ENCODE peak calls at places on chromosome X, in five cellular contexts. C, L, H, A and R are unnamed samples.

GRCh38 chrX:1554469-1555210 is 17.7 kb upstream of the P2RY8 start:
- DNase-seq in A (no peak), H (no peak), L (no peak), C (no peak), R (no peak)

GRCh38 chrX:49932786-49933185 is 10.4 kb downstream of the CLCN5 start:
- DNase-seq in C (no peak), L (no peak), H (no peak), A (no peak), R (no peak)

GRCh38 chrX:136768469-136769084 is 12.2 kb downstream of the ARHGEF6 start:
- DNase-seq in H (peak), A (no peak), L (peak), C (peak), R (no peak)

GRCh38 chrX:72016881-72017783 is 106.5 kb downstream of the NHSL2 start:
- DNase-seq in L (no peak), C (no peak), A (no peak), H (no peak), R (no peak)

GRCh38 chrX:108091878-108092291 is 307 bp downstream of the ATG4A start:
- DNase-seq in A (no peak), L (peak), C (no peak), H (no peak), R (no peak)

GRCh38 chrX:68307767-68308166 is 125.5 kb downstream of the OPHN1 start:
- DNase-seq in H (no peak), C (no peak), A (no peak), L (peak), R (no peak)

GRCh38 chrX:74343970-74344622 is 40.1 kb downstream of the ZCCHC13 start:
- DNase-seq in A (peak), C (peak), H (peak), L (peak), R (peak)

GRCh38 chrX:41923925-41924693 is 755 bp upstream of the CASK start:
- DNase-seq in A (no peak), L (peak), C (no peak), H (peak), R (no peak)

GRCh38 chrX:111869639-111870034 is 6.3 kb upstream of the TRPC5OS start:
- DNase-seq in A (peak), H (peak), C (peak), L (peak), R (no peak)

GRCh38 chrX:74923942-74924448 is 1.3 kb downstream of the NEXMIF start:
- DNase-seq in A (no peak), C (no peak), H (no peak), L (no peak), R (no peak)

GRCh38 chrX:111447298-111447697 is 35.3 kb upstream of the DCX start:
- DNase-seq in L (peak), A (no peak), C (no peak), H (peak), R (peak)

GRCh38 chrX:12843668-12844279 is 23.1 kb upstream of the TLR7 start:
- DNase-seq in L (no peak), H (no peak), A (peak), C (no peak), R (peak)

GRCh38 chrX:77668391-77669237 is 117.4 kb downstream of the ATRX start:
- DNase-seq in H (peak), C (no peak), L (no peak), A (no peak), R (peak)

DNA sequence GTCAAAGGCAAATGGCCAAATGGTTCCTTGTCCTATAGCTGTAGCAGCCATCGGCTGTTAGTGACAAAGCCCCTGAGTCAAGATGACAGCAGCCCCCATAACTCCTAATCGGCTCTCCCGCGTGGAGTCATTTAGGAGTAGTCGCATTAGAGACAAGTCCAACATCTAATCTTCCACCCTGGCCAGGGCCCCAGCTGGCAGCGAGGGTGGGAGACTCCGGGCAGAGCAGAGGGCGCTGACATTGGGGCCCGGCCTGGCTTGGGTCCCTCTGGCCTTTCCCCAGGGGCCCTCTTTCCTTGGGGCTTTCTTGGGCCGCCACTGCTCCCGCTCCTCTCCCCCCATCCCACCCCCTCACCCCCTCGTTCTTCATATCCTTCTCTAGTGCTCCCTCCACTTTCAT is 3.8 kb upstream of the OPN1LW start:
- DNase-seq in H (no peak), L (no peak), C (no peak), A (no peak), R (no peak)
- TF ChIP-seq EZH2 in H (no peak), L (no peak), C (no peak), A (no peak), R (no peak)

DNA sequence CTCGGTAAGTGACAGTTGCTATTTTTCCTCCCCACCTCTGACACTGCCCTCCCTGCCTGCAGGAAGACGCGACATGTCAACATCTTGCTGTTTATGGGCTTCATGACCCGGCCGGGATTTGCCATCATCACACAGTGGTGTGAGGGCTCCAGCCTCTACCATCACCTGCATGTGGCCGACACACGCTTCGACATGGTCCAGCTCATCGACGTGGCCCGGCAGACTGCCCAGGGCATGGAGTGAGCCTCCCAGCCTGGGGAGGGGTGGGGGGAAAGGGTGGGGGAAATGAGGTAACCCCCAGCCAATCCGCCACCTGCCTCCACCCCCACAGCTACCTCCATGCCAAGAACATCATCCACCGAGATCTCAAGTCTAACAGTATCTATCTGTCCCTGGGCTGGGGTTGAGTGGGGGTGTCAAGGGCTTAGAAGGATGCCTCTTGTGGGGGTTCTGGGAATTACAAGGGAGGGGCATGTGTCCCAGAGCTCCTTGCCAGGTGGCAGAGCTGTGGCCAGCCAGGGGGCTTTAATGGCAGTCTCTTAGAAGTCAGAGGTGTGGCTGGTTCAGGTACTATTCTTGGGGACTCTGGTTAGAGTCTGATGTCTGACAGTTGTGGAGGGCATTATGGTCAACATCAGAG is 7.8 kb downstream of the ARAF start:
- DNase-seq in H (peak), L (no peak), C (no peak), A (no peak), R (peak)
- TF ChIP-seq YY1 in H (no peak), L (no peak), C (no peak), A (no peak), R (no peak)

GRCh38 chrX:23332101-23332887 is 2.4 kb upstream of the PTCHD1 start:
- DNase-seq in C (no peak), L (no peak), A (no peak), H (no peak), R (no peak)

GRCh38 chrX:23333842-23334535 is 660 bp upstream of the PTCHD1 start:
- DNase-seq in L (no peak), H (no peak), C (no peak), A (no peak), R (no peak)

GRCh38 chrX:23331701-23332100 is 2.9 kb upstream of the PTCHD1 start:
- DNase-seq in C (no peak), L (no peak), H (no peak), A (no peak), R (no peak)

GRCh38 chrX:23334536-23334870 is at the start of gene PTCHD1:
- DNase-seq in L (no peak), C (no peak), A (no peak), H (no peak), R (no peak)

GRCh38 chrX:23332888-23333821 is 1.5 kb upstream of the PTCHD1 start:
- DNase-seq in L (no peak), H (no peak), C (no peak), A (no peak), R (no peak)
- TF ChIP-seq EZH2 in L (no peak), H (no peak), C (no peak), A (no peak), R (no peak)

DNA sequence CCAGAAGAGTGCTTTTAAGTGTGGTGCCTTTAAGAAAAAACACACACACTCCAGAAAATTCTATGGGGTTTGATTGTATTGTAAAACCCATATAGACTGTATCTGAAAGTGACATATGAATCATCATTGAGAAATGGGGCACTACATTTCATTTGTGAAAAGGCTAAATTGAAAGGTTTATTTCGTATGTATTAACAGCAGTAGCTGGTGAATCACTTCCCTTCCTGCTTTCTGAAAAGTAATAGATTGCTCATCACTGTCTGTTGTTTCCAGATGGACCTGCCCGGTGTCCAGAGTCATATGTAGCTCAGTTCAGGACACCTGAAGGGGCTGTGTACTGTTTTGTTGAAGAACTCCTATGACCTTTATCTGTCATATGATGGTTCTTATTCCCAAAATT is 28.1 kb upstream of the HPRT1 start:
- DNase-seq in A (no peak), L (no peak), H (no peak), C (no peak), R (no peak)
- TF ChIP-seq YY1 in A (no peak), L (no peak), H (no peak), C (no peak), R (no peak)

GRCh38 chrX:17654116-17654515 is 83.2 kb upstream of the SCML1 start:
- DNase-seq in A (no peak), C (no peak), L (no peak), H (no peak), R (no peak)

GRCh38 chrX:17656556-17656955 is 80.7 kb upstream of the SCML1 start:
- DNase-seq in H (no peak), L (no peak), A (no peak), C (no peak), R (no peak)

GRCh38 chrX:17655232-17656034 is 81.9 kb upstream of the SCML1 start:
- DNase-seq in A (no peak), C (no peak), H (no peak), L (no peak), R (no peak)

DNA sequence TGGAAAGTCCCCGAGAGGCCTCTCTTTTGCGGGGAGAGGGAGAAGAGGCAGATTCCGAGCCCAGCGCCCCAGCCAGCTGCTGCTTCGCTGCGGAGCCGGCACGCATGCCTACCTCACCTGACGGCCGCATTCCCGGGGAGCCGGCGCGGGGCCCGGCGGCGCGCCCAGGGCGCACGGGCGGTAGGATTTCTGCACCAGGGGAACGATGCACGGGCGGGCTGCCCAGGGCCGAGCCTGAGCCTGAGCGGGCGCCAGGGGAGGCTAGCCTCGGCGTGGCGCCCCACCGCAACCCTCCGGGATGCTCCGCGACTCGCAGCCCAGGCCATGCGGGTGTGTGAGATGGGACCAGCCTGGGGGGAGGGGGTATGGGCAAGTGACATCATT is 81.3 kb upstream of the SCML1 start:
- DNase-seq in C (no peak), L (no peak), A (no peak), H (no peak), R (no peak)
- TF ChIP-seq EZH2 in C (no peak), L (no peak), A (no peak), H (no peak), R (no peak)

GRCh38 chrX:65537229-65537628 is 2.6 kb upstream of the LAS1L start:
- DNase-seq in A (no peak), C (no peak), L (no peak), H (no peak), R (no peak)
- TF ChIP-seq YY1 in A (no peak), C (no peak), L (no peak), H (no peak), R (no peak)

GRCh38 chrX:135099493-135099783 is 20.9 kb downstream of the ETDB start:
- DNase-seq in C (no peak), L (no peak), H (no peak), A (no peak), R (no peak)
- TF ChIP-seq EZH2 in C (no peak), L (no peak), H (no peak), A (no peak), R (no peak)

GRCh38 chrX:100864967-100865366 is 9.2 kb downstream of the NOX1 start:
- DNase-seq in H (no peak), C (no peak), A (no peak), L (no peak), R (no peak)

GRCh38 chrX:100868273-100868672 is 5.9 kb downstream of the NOX1 start:
- DNase-seq in L (no peak), H (no peak), C (no peak), A (no peak), R (no peak)

GRCh38 chrX:100863326-100863854 is 10.8 kb downstream of the NOX1 start:
- DNase-seq in L (no peak), A (no peak), C (no peak), H (no peak), R (no peak)
- TF ChIP-seq YY1 in L (no peak), A (no peak), C (no peak), H (no peak), R (no peak)

GRCh38 chrX:106730385-106730784 is 3.9 kb downstream of the RNF128 start:
- DNase-seq in H (no peak), C (no peak), A (no peak), L (no peak), R (peak)

GRCh38 chrX:106728337-106728736 is 1.8 kb downstream of the RNF128 start:
- DNase-seq in H (no peak), C (no peak), L (no peak), A (no peak), R (no peak)

GRCh38 chrX:106731590-106731989 is 5.1 kb downstream of the RNF128 start:
- DNase-seq in L (no peak), C (no peak), A (no peak), H (no peak), R (no peak)

GRCh38 chrX:106726485-106727437 is at the start of gene RNF128:
- DNase-seq in C (peak), L (peak), A (no peak), H (no peak), R (peak)
- TF ChIP-seq EZH2 in C (peak), L (no peak), A (no peak), H (no peak), R (no peak)

DNA sequence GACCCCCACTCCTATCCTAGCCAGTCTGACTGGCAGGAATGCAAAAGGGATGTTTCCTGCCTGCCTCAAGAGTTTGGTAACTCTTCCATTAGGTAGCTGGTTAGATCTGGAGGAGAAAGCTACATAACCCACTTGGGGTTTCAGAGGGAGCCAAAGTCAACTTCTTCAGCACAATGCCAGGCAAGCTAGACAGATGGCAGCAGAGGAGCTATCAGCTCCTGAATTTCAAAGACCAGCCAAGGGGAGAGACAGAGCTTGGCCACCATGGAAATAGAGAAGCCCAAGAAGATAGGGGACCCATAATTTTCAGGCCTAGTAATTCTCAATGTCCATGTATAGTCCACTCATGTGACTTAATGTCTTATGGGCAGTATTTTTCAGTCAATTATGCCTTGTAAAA is 56.4 kb downstream of the PGRMC1 start:
- DNase-seq in C (no peak), H (no peak), A (no peak), L (no peak), R (no peak)
- TF ChIP-seq YY1 in C (no peak), H (no peak), A (no peak), L (no peak), R (no peak)